ENCODE peak calls at places on chromosomes 16 and 17, in nine cellular contexts. One of them, this sample, is unnamed.
A peak's percentile ranks its signal among the peaks of the same experiment; 100 is the strongest.

GRCh38 chr16:88991813-88992350 is 14.9 kb upstream of the CBFA2T3 start:
- DNase-seq in fibroblast of the conjunctiva: no peak
- DNase-seq in activated T-cell treated with anti-CD3 and anti-CD28 coated beads, Interleukin-2, amount 50 U/mL, for 72 hours: no peak
- DNase-seq in BE2C: no peak
- DNase-seq in H1: no peak
- DNase-seq in H7: no peak
- DNase-seq in epithelial cell of prostate: no peak
- DNase-seq in H54: no peak
- DNase-seq in SW 1271: no peak
- DNase-seq in this sample: no peak

GRCh38 chr17:31532526-31532925 is 141.1 kb downstream of the RAB11FIP4 start:
- DNase-seq in fibroblast of the conjunctiva: no peak
- DNase-seq in activated T-cell treated with anti-CD3 and anti-CD28 coated beads, Interleukin-2, amount 50 U/mL, for 72 hours: no peak
- DNase-seq in BE2C: no peak
- DNase-seq in H1: no peak
- DNase-seq in H7: no peak
- DNase-seq in epithelial cell of prostate: no peak
- DNase-seq in H54: no peak
- DNase-seq in SW 1271: no peak
- DNase-seq in this sample: no peak

GRCh38 chr17:8470447-8471047 is 34.9 kb downstream of the NDEL1 start:
- DNase-seq in fibroblast of the conjunctiva: no peak
- DNase-seq in activated T-cell treated with anti-CD3 and anti-CD28 coated beads, Interleukin-2, amount 50 U/mL, for 72 hours: no peak
- DNase-seq in BE2C: peak; percentile 18
- DNase-seq in H1: no peak
- DNase-seq in H7: peak; percentile 39
- DNase-seq in epithelial cell of prostate: peak; percentile 5
- DNase-seq in H54: no peak
- DNase-seq in SW 1271: no peak
- DNase-seq in this sample: no peak

GRCh38 chr16:49492896-49493620 is 119.5 kb downstream of the C16orf78 start:
- DNase-seq in fibroblast of the conjunctiva: no peak
- DNase-seq in activated T-cell treated with anti-CD3 and anti-CD28 coated beads, Interleukin-2, amount 50 U/mL, for 72 hours: no peak
- DNase-seq in BE2C: no peak
- DNase-seq in H1: no peak
- DNase-seq in H7: peak; percentile 62
- DNase-seq in epithelial cell of prostate: no peak
- DNase-seq in H54: no peak
- DNase-seq in SW 1271: no peak
- DNase-seq in this sample: no peak

GRCh38 chr17:73266796-73267195 is 5.1 kb upstream of the CPSF4L start:
- DNase-seq in fibroblast of the conjunctiva: no peak
- DNase-seq in activated T-cell treated with anti-CD3 and anti-CD28 coated beads, Interleukin-2, amount 50 U/mL, for 72 hours: no peak
- DNase-seq in BE2C: no peak
- DNase-seq in H1: no peak
- DNase-seq in H7: no peak
- DNase-seq in epithelial cell of prostate: no peak
- DNase-seq in H54: no peak
- DNase-seq in SW 1271: no peak
- DNase-seq in this sample: no peak

GRCh38 chr17:7435676-7436555 is 681 bp downstream of the TMEM102 start:
- DNase-seq in fibroblast of the conjunctiva: no peak
- DNase-seq in activated T-cell treated with anti-CD3 and anti-CD28 coated beads, Interleukin-2, amount 50 U/mL, for 72 hours: peak; percentile 76
- DNase-seq in BE2C: no peak
- DNase-seq in H1: no peak
- DNase-seq in H7: peak; percentile 90
- DNase-seq in epithelial cell of prostate: no peak
- DNase-seq in H54: no peak
- DNase-seq in SW 1271: no peak
- DNase-seq in this sample: peak; percentile 55

GRCh38 chr17:76272541-76273434 is 7.6 kb downstream of the UBALD2 start:
- DNase-seq in fibroblast of the conjunctiva: no peak
- DNase-seq in activated T-cell treated with anti-CD3 and anti-CD28 coated beads, Interleukin-2, amount 50 U/mL, for 72 hours: peak; percentile 74
- DNase-seq in BE2C: no peak
- DNase-seq in H1: no peak
- DNase-seq in H7: peak; percentile 76
- DNase-seq in epithelial cell of prostate: no peak
- DNase-seq in H54: no peak
- DNase-seq in SW 1271: no peak
- DNase-seq in this sample: no peak

GRCh38 chr16:70577256-70577698 is 53.7 kb downstream of the SF3B3 start:
- DNase-seq in fibroblast of the conjunctiva: no peak
- DNase-seq in activated T-cell treated with anti-CD3 and anti-CD28 coated beads, Interleukin-2, amount 50 U/mL, for 72 hours: no peak
- DNase-seq in BE2C: no peak
- DNase-seq in H1: no peak
- DNase-seq in H7: no peak
- DNase-seq in epithelial cell of prostate: no peak
- DNase-seq in H54: peak; percentile 84
- DNase-seq in SW 1271: peak; percentile 76
- DNase-seq in this sample: no peak

GRCh38 chr16:21599994-21600773 is 807 bp downstream of the METTL9 start:
- DNase-seq in fibroblast of the conjunctiva: no peak
- DNase-seq in activated T-cell treated with anti-CD3 and anti-CD28 coated beads, Interleukin-2, amount 50 U/mL, for 72 hours: peak; percentile 17
- DNase-seq in BE2C: no peak
- DNase-seq in H1: no peak
- DNase-seq in H7: no peak
- DNase-seq in epithelial cell of prostate: no peak
- DNase-seq in H54: peak; percentile 19
- DNase-seq in SW 1271: no peak
- DNase-seq in this sample: no peak

GRCh38 chr17:78826836-78827509 is 13.6 kb downstream of the USP36 start:
- DNase-seq in fibroblast of the conjunctiva: no peak
- DNase-seq in activated T-cell treated with anti-CD3 and anti-CD28 coated beads, Interleukin-2, amount 50 U/mL, for 72 hours: no peak
- DNase-seq in BE2C: no peak
- DNase-seq in H1: no peak
- DNase-seq in H7: no peak
- DNase-seq in epithelial cell of prostate: no peak
- DNase-seq in H54: no peak
- DNase-seq in SW 1271: no peak
- DNase-seq in this sample: no peak

GRCh38 chr17:59763861-59764260 is 56.4 kb downstream of the VMP1 start:
- DNase-seq in fibroblast of the conjunctiva: peak; percentile 56
- DNase-seq in activated T-cell treated with anti-CD3 and anti-CD28 coated beads, Interleukin-2, amount 50 U/mL, for 72 hours: no peak
- DNase-seq in BE2C: no peak
- DNase-seq in H1: no peak
- DNase-seq in H7: no peak
- DNase-seq in epithelial cell of prostate: peak; percentile 74
- DNase-seq in H54: no peak
- DNase-seq in SW 1271: no peak
- DNase-seq in this sample: no peak

GRCh38 chr16:86874141-86874540 is 295.8 kb downstream of the FOXL1 start:
- DNase-seq in fibroblast of the conjunctiva: no peak
- DNase-seq in activated T-cell treated with anti-CD3 and anti-CD28 coated beads, Interleukin-2, amount 50 U/mL, for 72 hours: peak; percentile 62
- DNase-seq in BE2C: peak; percentile 23
- DNase-seq in H1: peak; percentile 19
- DNase-seq in H7: peak; percentile 87
- DNase-seq in epithelial cell of prostate: no peak
- DNase-seq in H54: peak; percentile 35
- DNase-seq in SW 1271: peak; percentile 10
- DNase-seq in this sample: no peak

GRCh38 chr16:31371008-31371407 is 16.0 kb downstream of the ITGAX start:
- DNase-seq in fibroblast of the conjunctiva: no peak
- DNase-seq in activated T-cell treated with anti-CD3 and anti-CD28 coated beads, Interleukin-2, amount 50 U/mL, for 72 hours: no peak
- DNase-seq in BE2C: no peak
- DNase-seq in H1: no peak
- DNase-seq in H7: no peak
- DNase-seq in epithelial cell of prostate: no peak
- DNase-seq in H54: no peak
- DNase-seq in SW 1271: no peak
- DNase-seq in this sample: no peak

GRCh38 chr16:83942074-83942473 is 11.0 kb upstream of the OSGIN1 start:
- DNase-seq in fibroblast of the conjunctiva: no peak
- DNase-seq in activated T-cell treated with anti-CD3 and anti-CD28 coated beads, Interleukin-2, amount 50 U/mL, for 72 hours: no peak
- DNase-seq in BE2C: no peak
- DNase-seq in H1: no peak
- DNase-seq in H7: no peak
- DNase-seq in epithelial cell of prostate: no peak
- DNase-seq in H54: no peak
- DNase-seq in SW 1271: no peak
- DNase-seq in this sample: no peak

GRCh38 chr17:80968602-80969029 is 23.0 kb upstream of the CHMP6 start:
- DNase-seq in fibroblast of the conjunctiva: no peak
- DNase-seq in activated T-cell treated with anti-CD3 and anti-CD28 coated beads, Interleukin-2, amount 50 U/mL, for 72 hours: no peak
- DNase-seq in BE2C: peak; percentile 20
- DNase-seq in H1: no peak
- DNase-seq in H7: peak; percentile 72
- DNase-seq in epithelial cell of prostate: no peak
- DNase-seq in H54: no peak
- DNase-seq in SW 1271: no peak
- DNase-seq in this sample: no peak

GRCh38 chr17:75679706-75680201 is 12.6 kb downstream of the SAP30BP start:
- DNase-seq in fibroblast of the conjunctiva: no peak
- DNase-seq in activated T-cell treated with anti-CD3 and anti-CD28 coated beads, Interleukin-2, amount 50 U/mL, for 72 hours: no peak
- DNase-seq in BE2C: no peak
- DNase-seq in H1: no peak
- DNase-seq in H7: no peak
- DNase-seq in epithelial cell of prostate: no peak
- DNase-seq in H54: no peak
- DNase-seq in SW 1271: peak; percentile 55
- DNase-seq in this sample: no peak

This sample was measured in nephron progenitor cell.